ENCODE peak calls at places on chromosomes 11 and 22, in nine cellular contexts. A is Kasumi-1; K is caudate nucleus; Q is lower leg skin; Y is NCI-H1930; J is activated CD4-positive, alpha-beta T cell treated with anti-CD3 and anti-CD28 coated beads for 1 hour; L is mesendoderm; M is NCI-H524; Z is right atrium auricular region. D is an unnamed sample.

GRCh38 chr11:115226556-115226955 is 277.7 kb downstream of the CADM1 start:
- DNase-seq in A (no peak), K (no peak), Q (no peak), Y (no peak), J (no peak), L (peak; percentile 98), M (no peak), Z (no peak), D (no peak)

GRCh38 chr11:94128171-94128745 is 383 bp upstream of the PANX1 start:
- DNase-seq in A (peak; percentile 45), K (no peak), Q (peak; percentile 33), Y (no peak), J (peak; percentile 20), L (no peak), M (peak; percentile 58), Z (no peak), D (no peak)

GRCh38 chr11:10350341-10350740 is 45.5 kb downstream of the ADM start:
- DNase-seq in A (no peak), K (no peak), Q (no peak), Y (no peak), J (no peak), L (peak; percentile 98), M (no peak), Z (no peak), D (peak; percentile 87)

GRCh38 chr22:38132136-38132535 is 21.7 kb upstream of the BAIAP2L2 start:
- DNase-seq in A (no peak), K (no peak), Q (no peak), Y (no peak), J (no peak), L (no peak), M (no peak), Z (no peak), D (no peak)

GRCh38 chr11:69518081-69518950 is 36.9 kb downstream of the LINC01488 start:
- DNase-seq in A (no peak), K (no peak), Q (no peak), Y (no peak), J (no peak), L (no peak), M (no peak), Z (no peak), D (no peak)

GRCh38 chr11:67997460-67997921 is 6.4 kb downstream of the UNC93B1 start:
- DNase-seq in A (no peak), K (no peak), Q (no peak), Y (no peak), J (no peak), L (no peak), M (no peak), Z (no peak), D (no peak)

GRCh38 chr11:26276798-26277424 is 55.0 kb upstream of the ANO3 start:
- DNase-seq in A (peak; percentile 71), K (no peak), Q (peak; percentile 33), Y (peak; percentile 63), J (no peak), L (peak; percentile 80), M (peak; percentile 52), Z (peak; percentile 74), D (peak; percentile 79)

GRCh38 chr11:3181722-3182461 is 16.8 kb upstream of the OSBPL5 start:
- DNase-seq in A (no peak), K (no peak), Q (no peak), Y (no peak), J (no peak), L (no peak), M (no peak), Z (no peak), D (no peak)

GRCh38 chr11:77542296-77542695 is 47.5 kb upstream of the AQP11 start:
- DNase-seq in A (no peak), K (no peak), Q (no peak), Y (no peak), J (no peak), L (no peak), M (no peak), Z (no peak), D (peak; percentile 31)

GRCh38 chr11:70761094-70761905 is 363.0 kb downstream of the CTTN start:
- DNase-seq in A (no peak), K (no peak), Q (no peak), Y (no peak), J (no peak), L (no peak), M (no peak), Z (no peak), D (peak; percentile 11)

GRCh38 chr11:61897387-61898246 is 6.3 kb upstream of the FADS3 start:
- DNase-seq in A (peak; percentile 65), K (peak; percentile 51), Q (peak; percentile 37), Y (peak; percentile 65), J (peak; percentile 67), L (peak; percentile 88), M (peak; percentile 69), Z (peak; percentile 82), D (peak; percentile 81)

GRCh38 chr22:45306139-45306538 is 3.6 kb upstream of the FAM118A start:
- DNase-seq in A (no peak), K (no peak), Q (no peak), Y (no peak), J (no peak), L (no peak), M (no peak), Z (no peak), D (no peak)